ENCODE peak calls at places on chromosomes 7 and 10, in four cellular contexts. O is HepG2, W is GM12878, D is K562. K is an unnamed sample.

GRCh38 chr7:74575083-74575803 is 82.3 kb upstream of the GTF2I start:
- DNase-seq in O (no peak), W (no peak), D (no peak), K (peak; percentile 76)

GRCh38 chr10:78194539-78195402 is 161.1 kb downstream of the RPS24 start:
- DNase-seq in O (no peak), W (no peak), D (no peak), K (no peak)

GRCh38 chr7:27799212-27799611 is 59.2 kb downstream of the TAX1BP1 start:
- DNase-seq in O (no peak), W (no peak), D (no peak), K (no peak)

GRCh38 chr7:100516135-100516812 is 22.7 kb upstream of the AGFG2 start:
- DNase-seq in O (peak; percentile 18), W (peak; percentile 66), D (no peak), K (peak; percentile 14)

GRCh38 chr7:158375034-158375433 is 212.6 kb downstream of the PTPRN2 start:
- DNase-seq in O (no peak), W (no peak), D (no peak), K (no peak)

GRCh38 chr7:23470290-23471089 is at the start of gene IGF2BP3:
- DNase-seq in O (peak; percentile 91), W (peak; percentile 87), D (peak; percentile 62), K (peak; percentile 76)

GRCh38 chr10:123512881-123513822 is 153.0 kb upstream of the GPR26 start:
- DNase-seq in O (no peak), W (no peak), D (no peak), K (no peak)

GRCh38 chr10:98394855-98395440 is 20.0 kb downstream of the PYROXD2 start:
- DNase-seq in O (no peak), W (no peak), D (no peak), K (no peak)

GRCh38 chr10:127398140-127398966 is 150.8 kb upstream of the NPS start:
- DNase-seq in O (no peak), W (no peak), D (no peak), K (no peak)

GRCh38 chr10:97497572-97498075 is 598 bp downstream of the MMS19 start:
- DNase-seq in O (peak; percentile 69), W (peak; percentile 46), D (peak; percentile 75), K (peak; percentile 97)

GRCh38 chr7:33195264-33195663 is 65.9 kb downstream of the BBS9 start:
- DNase-seq in O (no peak), W (no peak), D (no peak), K (peak; percentile 21)

GRCh38 chr10:80459047-80459865 is 5.1 kb downstream of the TSPAN14 start:
- DNase-seq in O (no peak), W (peak; percentile 73), D (peak; percentile 84), K (no peak)

GRCh38 chr7:27245798-27246691 is 3.4 kb downstream of the EVX1 start:
- DNase-seq in O (no peak), W (no peak), D (peak; percentile 17), K (no peak)

GRCh38 chr10:72881291-72881690 is 12.2 kb upstream of the OIT3 start:
- DNase-seq in O (no peak), W (no peak), D (no peak), K (no peak)

GRCh38 chr7:28784166-28784870 is 173.8 kb downstream of the TRIL start:
- DNase-seq in O (no peak), W (no peak), D (no peak), K (no peak)

GRCh38 chr7:74033372-74034311 is 5.7 kb downstream of the ELN start:
- DNase-seq in O (no peak), W (no peak), D (peak; percentile 68), K (no peak)

GRCh38 chr10:51663086-51663485 is 36.3 kb downstream of the CSTF2T start:
- DNase-seq in O (no peak), W (no peak), D (no peak), K (no peak)

GRCh38 chr10:62724465-62724864 is 80.1 kb upstream of the ADO start:
- DNase-seq in O (no peak), W (no peak), D (peak; percentile 77), K (no peak)

GRCh38 chr7:36088966-36089365 is 64.1 kb upstream of the EEPD1 start:
- DNase-seq in O (no peak), W (no peak), D (no peak), K (no peak)

GRCh38 chr7:117019786-117020604 is 66.7 kb downstream of the ST7 start:
- DNase-seq in O (no peak), W (no peak), D (peak; percentile 50), K (peak; percentile 70)

GRCh38 chr10:125441151-125441550 is 241.8 kb downstream of the TEX36 start:
- DNase-seq in O (no peak), W (no peak), D (no peak), K (no peak)

GRCh38 chr10:104779701-104780100 is 138.6 kb downstream of the SORCS3 start:
- DNase-seq in O (no peak), W (no peak), D (no peak), K (no peak)

GRCh38 chr7:111855161-111855841 is 293.0 kb upstream of the IMMP2L start:
- DNase-seq in O (peak; percentile 21), W (peak; percentile 2), D (no peak), K (peak; percentile 23)

GRCh38 chr7:82677493-82677892 is 233.9 kb upstream of the CACNA2D1 start:
- DNase-seq in O (no peak), W (no peak), D (no peak), K (no peak)

GRCh38 chr10:131685576-131685975 is 215.2 kb upstream of the PPP2R2D start:
- DNase-seq in O (no peak), W (no peak), D (no peak), K (no peak)

GRCh38 chr7:115217373-115217772 is 295.5 kb downstream of the MDFIC start:
- DNase-seq in O (no peak), W (no peak), D (no peak), K (no peak)

GRCh38 chr10:102635377-102635776 is 8.9 kb upstream of the TRIM8 start:
- DNase-seq in O (no peak), W (no peak), D (no peak), K (no peak)

GRCh38 chr7:36137258-36137657 is 15.8 kb upstream of the EEPD1 start:
- DNase-seq in O (no peak), W (no peak), D (no peak), K (no peak)

GRCh38 chr10:78953124-78954008 is 115.4 kb upstream of the ZMIZ1 start:
- DNase-seq in O (no peak), W (peak; percentile 25), D (peak; percentile 44), K (no peak)

GRCh38 chr7:112721395-112721794 is 68.8 kb downstream of the TMEM168 start:
- DNase-seq in O (no peak), W (no peak), D (no peak), K (no peak)

DNA sequence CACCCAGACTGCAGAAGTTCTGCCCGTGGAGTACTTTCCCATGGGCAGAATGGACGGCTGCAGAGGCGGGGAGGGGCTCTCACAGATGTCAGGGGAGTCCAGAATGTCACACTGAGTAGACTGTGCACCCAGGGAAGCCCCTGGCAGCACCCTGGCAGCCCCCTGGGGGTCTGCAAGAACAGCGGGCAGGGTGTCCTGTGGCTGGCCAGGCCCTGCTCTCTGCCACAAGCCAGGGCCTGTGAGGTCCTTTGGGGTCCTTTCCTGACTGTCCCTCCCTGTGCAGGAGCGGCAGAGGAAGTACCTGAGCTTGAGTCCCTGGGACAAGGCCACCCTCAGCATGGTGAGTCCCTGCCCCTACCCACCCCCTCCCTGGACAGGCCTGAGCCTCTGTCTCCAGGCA is 6.1 kb upstream of the SH2B2 start:
- DNase-seq in O (no peak), W (no peak), D (no peak), K (no peak)
- H3K4me2 ChIP-seq in O (no peak overlapping the region), W (no peak overlapping the region), D (no peak overlapping the region), K (no peak overlapping the region)

GRCh38 chr7:55326079-55326847 is 38.9 kb upstream of the LANCL2 start:
- DNase-seq in O (no peak), W (no peak), D (no peak), K (no peak)

GRCh38 chr7:55325371-55325792 is 39.8 kb upstream of the LANCL2 start:
- DNase-seq in O (no peak), W (no peak), D (no peak), K (no peak)
- TF ChIP-seq MYC in O (no peak), W (no peak), D (no peak), K (no peak)

GRCh38 chr7:151080522-151081169 is at the start of gene FASTK:
- DNase-seq in O (peak; percentile 77), W (no peak), D (peak; percentile 88), K (peak; percentile 92)
- TF ChIP-seq EP300 in O (no peak), W (no peak), D (peak; percentile 22), K (no peak)

GRCh38 chr10:24206334-24206733 is 2.6 kb upstream of the KIAA1217 start:
- DNase-seq in O (no peak), W (no peak), D (no peak), K (no peak)

GRCh38 chr10:24207781-24208611 is 942 bp upstream of the KIAA1217 start:
- DNase-seq in O (peak; percentile 94), W (no peak), D (no peak), K (no peak)

GRCh38 chr10:24208661-24209420 is at the start of gene KIAA1217:
- DNase-seq in O (peak; percentile 76), W (no peak), D (no peak), K (no peak)

GRCh38 chr10:24205846-24206245 is 3.1 kb upstream of the KIAA1217 start:
- DNase-seq in O (no peak), W (no peak), D (no peak), K (no peak)

DNA sequence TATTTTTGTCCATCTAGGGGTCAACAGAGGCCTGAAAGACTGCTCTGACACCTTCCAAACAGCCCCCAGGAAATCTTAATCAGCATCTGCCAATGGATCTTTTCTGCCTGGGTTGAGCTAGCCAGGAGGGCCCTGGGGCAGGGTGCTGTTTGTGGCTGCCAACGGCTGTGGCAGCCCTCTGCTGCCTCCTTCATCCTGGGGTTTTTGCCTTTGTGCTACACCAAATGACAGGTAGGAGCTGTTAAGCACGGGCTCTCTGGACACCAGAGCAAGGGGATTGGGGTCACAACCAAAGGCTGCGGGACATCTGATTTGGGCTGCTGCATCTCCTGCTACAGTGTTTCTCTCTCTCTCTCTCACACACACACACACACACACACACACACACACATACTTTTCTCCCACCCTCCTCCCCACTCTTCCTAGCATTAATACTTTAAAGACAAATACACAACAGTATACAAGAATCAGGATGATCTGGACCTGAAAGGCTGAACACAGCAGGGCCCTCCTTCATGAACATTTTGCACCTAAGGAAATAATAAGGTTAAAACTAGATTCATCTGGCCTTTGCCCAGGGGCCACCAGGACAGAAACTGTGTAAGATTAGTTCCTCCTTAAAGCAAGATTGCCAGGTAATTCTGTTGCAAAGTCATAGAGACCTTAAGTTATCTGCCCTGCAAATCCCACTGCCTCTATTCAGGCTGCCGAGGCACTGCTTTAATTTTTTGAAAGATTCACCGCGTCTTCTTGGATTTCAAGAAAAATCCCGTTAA is 1.8 kb upstream of the KIAA1217 start:
- DNase-seq in O (no peak), W (no peak), D (no peak), K (no peak)
- H3K4me2 ChIP-seq in O (peak overlapping the region; percentile 84), W (no peak overlapping the region), D (no peak overlapping the region), K (no peak overlapping the region)

K was measured in A549.